ENCODE peak calls at places on chromosomes 3 and 15, in nine cellular contexts. A is fibroblast of lung; D is DMS79; R is CD4-positive, alpha-beta T cell; H is substantia nigra; V is adrenal gland; W is AG09319; P is progenitor cell of endocrine pancreas; U is AG04449. Y is an unnamed sample.

GRCh38 chr15:76163429-76164020 is 103.7 kb downstream of the TMEM266 start:
- DNase-seq in A (no peak), V (peak), U (no peak), W (peak), R (no peak), D (no peak), H (no peak), P (no peak), Y (no peak)

GRCh38 chr15:50543556-50543955 is 2.9 kb downstream of the USP50 start:
- DNase-seq in A (peak), U (no peak), P (no peak), D (no peak), H (no peak), V (no peak), R (no peak), W (no peak), Y (no peak)

GRCh38 chr3:40713795-40714194 is 189.0 kb downstream of the ZNF621 start:
- DNase-seq in W (no peak), A (no peak), P (no peak), R (no peak), H (no peak), D (no peak), V (no peak), U (no peak), Y (no peak)

GRCh38 chr3:53803816-53804545 is 42.2 kb downstream of the CHDH start:
- DNase-seq in U (no peak), R (no peak), W (no peak), D (peak), A (peak), V (no peak), P (no peak), H (no peak), Y (no peak)

GRCh38 chr3:152556731-152557254 is 278.1 kb upstream of the P2RY1 start:
- DNase-seq in H (no peak), D (no peak), R (no peak), U (peak), V (no peak), A (peak), W (no peak), P (no peak), Y (no peak)

GRCh38 chr3:37816271-37816670 is 45.4 kb upstream of the CTDSPL start:
- DNase-seq in D (no peak), U (no peak), R (no peak), W (no peak), A (peak), P (no peak), H (no peak), V (no peak), Y (no peak)

GRCh38 chr3:183224581-183224980 is 28.5 kb upstream of the B3GNT5 start:
- DNase-seq in V (no peak), H (no peak), W (no peak), D (no peak), P (no peak), A (no peak), U (no peak), R (peak), Y (peak)

GRCh38 chr3:56763233-56763632 is 38.5 kb downstream of the ARHGEF3 start:
- DNase-seq in A (no peak), W (no peak), U (no peak), V (no peak), H (no peak), P (no peak), D (no peak), R (no peak), Y (no peak)

GRCh38 chr3:9690451-9691450 is 12.9 kb upstream of the CPNE9 start:
- DNase-seq in V (no peak), H (no peak), W (no peak), A (peak), R (no peak), P (no peak), D (no peak), U (no peak), Y (no peak)

Y was measured in effector memory CD8-positive, alpha-beta T cell.